ENCODE peak calls at places on chromosomes 16 and 17, in four cellular contexts. One of them, this sample, is unnamed.

GRCh38 chr16:57666353-57667068 is 1.6 kb upstream of the ADGRG3 start:
- DNase-seq in PC-3: no peak
- DNase-seq in AG09319: no peak
- DNase-seq in DND-41: no peak
- DNase-seq in this sample: no peak

GRCh38 chr16:89024546-89024945 is 47.5 kb upstream of the CBFA2T3 start:
- DNase-seq in PC-3: no peak
- DNase-seq in AG09319: no peak
- DNase-seq in DND-41: no peak
- DNase-seq in this sample: no peak

GRCh38 chr16:83995756-83996155 is 27.7 kb downstream of the NECAB2 start:
- DNase-seq in PC-3: no peak
- DNase-seq in AG09319: no peak
- DNase-seq in DND-41: no peak
- DNase-seq in this sample: no peak

GRCh38 chr17:76584427-76585047 is 1.1 kb downstream of the ST6GALNAC2 start:
- DNase-seq in PC-3: no peak
- DNase-seq in AG09319: no peak
- DNase-seq in DND-41: no peak
- DNase-seq in this sample: no peak

GRCh38 chr17:58995247-58995940 is 111.3 kb downstream of the TRIM37 start:
- DNase-seq in PC-3: no peak
- DNase-seq in AG09319: no peak
- DNase-seq in DND-41: no peak
- DNase-seq in this sample: no peak

GRCh38 chr17:68835061-68835460 is 120.1 kb downstream of the ABCA8 start:
- DNase-seq in PC-3: peak
- DNase-seq in AG09319: peak
- DNase-seq in DND-41: no peak
- DNase-seq in this sample: peak

GRCh38 chr16:68401871-68402747 is 46.2 kb downstream of the SMPD3 start:
- DNase-seq in PC-3: peak
- DNase-seq in AG09319: no peak
- DNase-seq in DND-41: no peak
- DNase-seq in this sample: peak

GRCh38 chr17:55307879-55308278 is 43.1 kb downstream of the HLF start:
- DNase-seq in PC-3: no peak
- DNase-seq in AG09319: no peak
- DNase-seq in DND-41: no peak
- DNase-seq in this sample: no peak

GRCh38 chr16:53664724-53665345 is 38.8 kb downstream of the RPGRIP1L start:
- DNase-seq in PC-3: no peak
- DNase-seq in AG09319: peak
- DNase-seq in DND-41: no peak
- DNase-seq in this sample: peak

GRCh38 chr17:2931901-2932300 is 131.5 kb downstream of the OR1D5 start:
- DNase-seq in PC-3: no peak
- DNase-seq in AG09319: no peak
- DNase-seq in DND-41: no peak
- DNase-seq in this sample: no peak

GRCh38 chr17:40791808-40792436 is 7.8 kb downstream of the KRT28 start:
- DNase-seq in PC-3: peak
- DNase-seq in AG09319: no peak
- DNase-seq in DND-41: no peak
- DNase-seq in this sample: peak

GRCh38 chr17:57649731-57650484 is 95.2 kb downstream of the CCDC182 start:
- DNase-seq in PC-3: no peak
- DNase-seq in AG09319: no peak
- DNase-seq in DND-41: no peak
- DNase-seq in this sample: peak

GRCh38 chr17:83032781-83033180 is 46.6 kb upstream of the METRNL start:
- DNase-seq in PC-3: no peak
- DNase-seq in AG09319: no peak
- DNase-seq in DND-41: no peak
- DNase-seq in this sample: no peak

GRCh38 chr17:21042434-21043295 is at the start of gene USP22:
- DNase-seq in PC-3: no peak
- DNase-seq in AG09319: no peak
- DNase-seq in DND-41: no peak
- DNase-seq in this sample: no peak

GRCh38 chr16:58331024-58331707 is 36.3 kb upstream of the PRSS54 start:
- DNase-seq in PC-3: no peak
- DNase-seq in AG09319: no peak
- DNase-seq in DND-41: no peak
- DNase-seq in this sample: no peak

GRCh38 chr17:61221597-61222471 is 177.8 kb upstream of the TBX2 start:
- DNase-seq in PC-3: no peak
- DNase-seq in AG09319: no peak
- DNase-seq in DND-41: peak
- DNase-seq in this sample: peak

GRCh38 chr16:1290032-1290431 is 19.4 kb upstream of the UBE2I start:
- DNase-seq in PC-3: no peak
- DNase-seq in AG09319: no peak
- DNase-seq in DND-41: no peak
- DNase-seq in this sample: peak

GRCh38 chr17:59406808-59407381 is 75.4 kb downstream of the YPEL2 start:
- DNase-seq in PC-3: peak
- DNase-seq in AG09319: peak
- DNase-seq in DND-41: no peak
- DNase-seq in this sample: peak

GRCh38 chr16:59593256-59593655 is 859.1 kb upstream of the GOT2 start:
- DNase-seq in PC-3: peak
- DNase-seq in AG09319: peak
- DNase-seq in DND-41: no peak
- DNase-seq in this sample: peak

GRCh38 chr16:47358816-47359215 is 102.0 kb downstream of the ITFG1 start:
- DNase-seq in PC-3: peak
- DNase-seq in AG09319: no peak
- DNase-seq in DND-41: no peak
- DNase-seq in this sample: peak

GRCh38 chr17:68707032-68707431 is 105.9 kb upstream of the FAM20A start:
- DNase-seq in PC-3: peak
- DNase-seq in AG09319: no peak
- DNase-seq in DND-41: no peak
- DNase-seq in this sample: peak

GRCh38 chr17:33520404-33521032 is 227.4 kb upstream of the ASIC2 start:
- DNase-seq in PC-3: peak
- DNase-seq in AG09319: no peak
- DNase-seq in DND-41: peak
- DNase-seq in this sample: peak

GRCh38 chr16:46428108-46429061 is 192.8 kb downstream of the SHCBP1 start:
- DNase-seq in PC-3: no peak
- DNase-seq in AG09319: no peak
- DNase-seq in DND-41: no peak
- DNase-seq in this sample: no peak

GRCh38 chr17:32757963-32758362 is 119.0 kb downstream of the MYO1D start:
- DNase-seq in PC-3: no peak
- DNase-seq in AG09319: no peak
- DNase-seq in DND-41: no peak
- DNase-seq in this sample: peak

GRCh38 chr16:17002557-17002956 is 468.2 kb downstream of the XYLT1 start:
- DNase-seq in PC-3: no peak
- DNase-seq in AG09319: no peak
- DNase-seq in DND-41: no peak
- DNase-seq in this sample: no peak

GRCh38 chr16:68592466-68593337 is 52.4 kb upstream of the CDH3 start:
- DNase-seq in PC-3: peak
- DNase-seq in AG09319: no peak
- DNase-seq in DND-41: no peak
- DNase-seq in this sample: no peak

GRCh38 chr17:42050360-42051012 is at the start of gene C17orf113:
- DNase-seq in PC-3: peak
- DNase-seq in AG09319: no peak
- DNase-seq in DND-41: no peak
- DNase-seq in this sample: peak

GRCh38 chr16:1414532-1415265 is at the start of gene UNKL:
- DNase-seq in PC-3: peak
- DNase-seq in AG09319: no peak
- DNase-seq in DND-41: peak
- DNase-seq in this sample: peak

GRCh38 chr16:56643080-56643778 is 4.8 kb downstream of the MT1A start:
- DNase-seq in PC-3: peak
- DNase-seq in AG09319: no peak
- DNase-seq in DND-41: peak
- DNase-seq in this sample: no peak

GRCh38 chr16:1444730-1445517 is 568 bp upstream of the CCDC154 start:
- DNase-seq in PC-3: no peak
- DNase-seq in AG09319: no peak
- DNase-seq in DND-41: no peak
- DNase-seq in this sample: no peak

GRCh38 chr17:2101448-2102257 is 46.8 kb downstream of the HIC1 start:
- DNase-seq in PC-3: peak
- DNase-seq in AG09319: no peak
- DNase-seq in DND-41: peak
- DNase-seq in this sample: no peak

GRCh38 chr17:79952265-79952877 is 83.3 kb downstream of the TBC1D16 start:
- DNase-seq in PC-3: no peak
- DNase-seq in AG09319: no peak
- DNase-seq in DND-41: no peak
- DNase-seq in this sample: no peak

GRCh38 chr17:12114686-12115418 is 94.2 kb downstream of the MAP2K4 start:
- DNase-seq in PC-3: peak
- DNase-seq in AG09319: no peak
- DNase-seq in DND-41: no peak
- DNase-seq in this sample: peak

GRCh38 chr17:19268611-19269010 is 31.4 kb downstream of the EPN2 start:
- DNase-seq in PC-3: no peak
- DNase-seq in AG09319: no peak
- DNase-seq in DND-41: no peak
- DNase-seq in this sample: no peak

GRCh38 chr17:70426752-70427151 is 257.4 kb downstream of the KCNJ2 start:
- DNase-seq in PC-3: peak
- DNase-seq in AG09319: no peak
- DNase-seq in DND-41: no peak
- DNase-seq in this sample: no peak

GRCh38 chr17:8904201-8904600 is 36.7 kb upstream of the PIK3R6 start:
- DNase-seq in PC-3: no peak
- DNase-seq in AG09319: no peak
- DNase-seq in DND-41: no peak
- DNase-seq in this sample: no peak

GRCh38 chr17:77692571-77693161 is 265.8 kb upstream of the TNRC6C start:
- DNase-seq in PC-3: peak
- DNase-seq in AG09319: no peak
- DNase-seq in DND-41: peak
- DNase-seq in this sample: no peak

GRCh38 chr16:455453-455852 is 30.0 kb downstream of the RAB11FIP3 start:
- DNase-seq in PC-3: no peak
- DNase-seq in AG09319: no peak
- DNase-seq in DND-41: no peak
- DNase-seq in this sample: no peak

This sample was measured in mesenchymal stem cell.